ENCODE peak calls at places on chromosomes 6 and 20, in ten cellular contexts. One of them, this sample, is unnamed.
A peak's percentile ranks its signal among the peaks of the same experiment; 100 is the strongest.

GRCh38 chr6:11208267-11208666 is 24.2 kb downstream of the NEDD9 start:
- DNase-seq in CD8-positive, alpha-beta T cell: no peak
- DNase-seq in tibial artery: no peak
- DNase-seq in activated naive CD8-positive, alpha-beta T cell treated with anti-CD3 and anti-CD28 coated beads, Interleukin-2, amount 50 U/mL, for 16 hours: no peak
- DNase-seq in D341Med: no peak
- DNase-seq in NT2/D1: no peak
- DNase-seq in activated T-cell treated with anti-CD3 and anti-CD28 coated beads, Interleukin-2, amount 50 U/mL, for 48 hours: no peak
- DNase-seq in brain microvascular endothelial cell: no peak
- DNase-seq in lower leg skin: no peak
- DNase-seq in stimulated activated CD4-positive, alpha-beta T cell treated with anti-CD3 and anti-CD28 coated beads, Interleukin-15, amount 100 ng/mL, for 1 hour: no peak
- DNase-seq in this sample: no peak

GRCh38 chr6:116374586-116374985 is 3.8 kb downstream of the DSE start:
- DNase-seq in CD8-positive, alpha-beta T cell: no peak
- DNase-seq in stimulated activated CD4-positive, alpha-beta T cell treated with anti-CD3 and anti-CD28 coated beads, Interleukin-15, amount 100 ng/mL, for 1 hour: no peak
- DNase-seq in lower leg skin: no peak
- DNase-seq in activated naive CD8-positive, alpha-beta T cell treated with anti-CD3 and anti-CD28 coated beads, Interleukin-2, amount 50 U/mL, for 16 hours: no peak
- DNase-seq in brain microvascular endothelial cell: no peak
- DNase-seq in tibial artery: no peak
- DNase-seq in D341Med: no peak
- DNase-seq in NT2/D1: no peak
- DNase-seq in activated T-cell treated with anti-CD3 and anti-CD28 coated beads, Interleukin-2, amount 50 U/mL, for 48 hours: no peak
- DNase-seq in this sample: no peak

GRCh38 chr6:159692303-159693127 is 526 bp downstream of the SOD2 start:
- DNase-seq in NT2/D1: no peak
- DNase-seq in D341Med: peak; percentile 61
- DNase-seq in activated naive CD8-positive, alpha-beta T cell treated with anti-CD3 and anti-CD28 coated beads, Interleukin-2, amount 50 U/mL, for 16 hours: no peak
- DNase-seq in CD8-positive, alpha-beta T cell: peak; percentile 61
- DNase-seq in activated T-cell treated with anti-CD3 and anti-CD28 coated beads, Interleukin-2, amount 50 U/mL, for 48 hours: peak; percentile 74
- DNase-seq in stimulated activated CD4-positive, alpha-beta T cell treated with anti-CD3 and anti-CD28 coated beads, Interleukin-15, amount 100 ng/mL, for 1 hour: peak; percentile 41
- DNase-seq in lower leg skin: peak; percentile 89
- DNase-seq in brain microvascular endothelial cell: peak; percentile 45
- DNase-seq in tibial artery: peak; percentile 80
- DNase-seq in this sample: peak; percentile 37

GRCh38 chr20:38108438-38109024 is 56.5 kb downstream of the TGM2 start:
- DNase-seq in activated T-cell treated with anti-CD3 and anti-CD28 coated beads, Interleukin-2, amount 50 U/mL, for 48 hours: no peak
- DNase-seq in tibial artery: no peak
- DNase-seq in brain microvascular endothelial cell: no peak
- DNase-seq in CD8-positive, alpha-beta T cell: no peak
- DNase-seq in D341Med: no peak
- DNase-seq in NT2/D1: no peak
- DNase-seq in stimulated activated CD4-positive, alpha-beta T cell treated with anti-CD3 and anti-CD28 coated beads, Interleukin-15, amount 100 ng/mL, for 1 hour: no peak
- DNase-seq in activated naive CD8-positive, alpha-beta T cell treated with anti-CD3 and anti-CD28 coated beads, Interleukin-2, amount 50 U/mL, for 16 hours: no peak
- DNase-seq in lower leg skin: peak; percentile 85
- DNase-seq in this sample: no peak

GRCh38 chr20:38489181-38489580 is 16.5 kb downstream of the RALGAPB start:
- DNase-seq in tibial artery: no peak
- DNase-seq in brain microvascular endothelial cell: no peak
- DNase-seq in stimulated activated CD4-positive, alpha-beta T cell treated with anti-CD3 and anti-CD28 coated beads, Interleukin-15, amount 100 ng/mL, for 1 hour: no peak
- DNase-seq in lower leg skin: no peak
- DNase-seq in CD8-positive, alpha-beta T cell: no peak
- DNase-seq in NT2/D1: no peak
- DNase-seq in D341Med: no peak
- DNase-seq in activated T-cell treated with anti-CD3 and anti-CD28 coated beads, Interleukin-2, amount 50 U/mL, for 48 hours: no peak
- DNase-seq in activated naive CD8-positive, alpha-beta T cell treated with anti-CD3 and anti-CD28 coated beads, Interleukin-2, amount 50 U/mL, for 16 hours: no peak
- DNase-seq in this sample: no peak

GRCh38 chr6:21022343-21023107 is 488.3 kb downstream of the CDKAL1 start:
- DNase-seq in CD8-positive, alpha-beta T cell: no peak
- DNase-seq in lower leg skin: no peak
- DNase-seq in activated naive CD8-positive, alpha-beta T cell treated with anti-CD3 and anti-CD28 coated beads, Interleukin-2, amount 50 U/mL, for 16 hours: no peak
- DNase-seq in D341Med: no peak
- DNase-seq in tibial artery: no peak
- DNase-seq in stimulated activated CD4-positive, alpha-beta T cell treated with anti-CD3 and anti-CD28 coated beads, Interleukin-15, amount 100 ng/mL, for 1 hour: no peak
- DNase-seq in NT2/D1: no peak
- DNase-seq in brain microvascular endothelial cell: peak; percentile 51
- DNase-seq in activated T-cell treated with anti-CD3 and anti-CD28 coated beads, Interleukin-2, amount 50 U/mL, for 48 hours: no peak
- DNase-seq in this sample: peak; percentile 77

GRCh38 chr6:160930547-160931377 is 60.8 kb upstream of the MAP3K4 start:
- DNase-seq in CD8-positive, alpha-beta T cell: peak; percentile 58
- DNase-seq in activated T-cell treated with anti-CD3 and anti-CD28 coated beads, Interleukin-2, amount 50 U/mL, for 48 hours: peak; percentile 76
- DNase-seq in activated naive CD8-positive, alpha-beta T cell treated with anti-CD3 and anti-CD28 coated beads, Interleukin-2, amount 50 U/mL, for 16 hours: no peak
- DNase-seq in tibial artery: peak; percentile 87
- DNase-seq in brain microvascular endothelial cell: peak; percentile 62
- DNase-seq in NT2/D1: peak; percentile 51
- DNase-seq in stimulated activated CD4-positive, alpha-beta T cell treated with anti-CD3 and anti-CD28 coated beads, Interleukin-15, amount 100 ng/mL, for 1 hour: peak; percentile 50
- DNase-seq in lower leg skin: peak; percentile 95
- DNase-seq in D341Med: peak; percentile 88
- DNase-seq in this sample: peak; percentile 11

GRCh38 chr6:111920581-111920980 is 47.3 kb upstream of the FYN start:
- DNase-seq in tibial artery: no peak
- DNase-seq in D341Med: no peak
- DNase-seq in brain microvascular endothelial cell: no peak
- DNase-seq in lower leg skin: no peak
- DNase-seq in CD8-positive, alpha-beta T cell: no peak
- DNase-seq in activated naive CD8-positive, alpha-beta T cell treated with anti-CD3 and anti-CD28 coated beads, Interleukin-2, amount 50 U/mL, for 16 hours: no peak
- DNase-seq in stimulated activated CD4-positive, alpha-beta T cell treated with anti-CD3 and anti-CD28 coated beads, Interleukin-15, amount 100 ng/mL, for 1 hour: no peak
- DNase-seq in activated T-cell treated with anti-CD3 and anti-CD28 coated beads, Interleukin-2, amount 50 U/mL, for 48 hours: no peak
- DNase-seq in NT2/D1: no peak
- DNase-seq in this sample: no peak

GRCh38 chr20:63735859-63736718 is at the start of gene LIME1:
- DNase-seq in CD8-positive, alpha-beta T cell: peak; percentile 81
- DNase-seq in stimulated activated CD4-positive, alpha-beta T cell treated with anti-CD3 and anti-CD28 coated beads, Interleukin-15, amount 100 ng/mL, for 1 hour: no peak
- DNase-seq in D341Med: peak; percentile 38
- DNase-seq in activated naive CD8-positive, alpha-beta T cell treated with anti-CD3 and anti-CD28 coated beads, Interleukin-2, amount 50 U/mL, for 16 hours: no peak
- DNase-seq in brain microvascular endothelial cell: no peak
- DNase-seq in lower leg skin: peak; percentile 88
- DNase-seq in tibial artery: peak; percentile 67
- DNase-seq in NT2/D1: no peak
- DNase-seq in activated T-cell treated with anti-CD3 and anti-CD28 coated beads, Interleukin-2, amount 50 U/mL, for 48 hours: peak; percentile 70
- DNase-seq in this sample: no peak

GRCh38 chr20:48944663-48945297 is 23.3 kb downstream of the ARFGEF2 start:
- DNase-seq in activated naive CD8-positive, alpha-beta T cell treated with anti-CD3 and anti-CD28 coated beads, Interleukin-2, amount 50 U/mL, for 16 hours: no peak
- DNase-seq in lower leg skin: no peak
- DNase-seq in CD8-positive, alpha-beta T cell: no peak
- DNase-seq in activated T-cell treated with anti-CD3 and anti-CD28 coated beads, Interleukin-2, amount 50 U/mL, for 48 hours: no peak
- DNase-seq in brain microvascular endothelial cell: no peak
- DNase-seq in D341Med: peak; percentile 63
- DNase-seq in tibial artery: no peak
- DNase-seq in stimulated activated CD4-positive, alpha-beta T cell treated with anti-CD3 and anti-CD28 coated beads, Interleukin-15, amount 100 ng/mL, for 1 hour: no peak
- DNase-seq in NT2/D1: no peak
- DNase-seq in this sample: no peak

GRCh38 chr6:158016571-158017383 is 35.1 kb downstream of the SYNJ2 start:
- DNase-seq in activated T-cell treated with anti-CD3 and anti-CD28 coated beads, Interleukin-2, amount 50 U/mL, for 48 hours: no peak
- DNase-seq in stimulated activated CD4-positive, alpha-beta T cell treated with anti-CD3 and anti-CD28 coated beads, Interleukin-15, amount 100 ng/mL, for 1 hour: no peak
- DNase-seq in tibial artery: peak; percentile 53
- DNase-seq in lower leg skin: no peak
- DNase-seq in brain microvascular endothelial cell: no peak
- DNase-seq in CD8-positive, alpha-beta T cell: no peak
- DNase-seq in D341Med: no peak
- DNase-seq in NT2/D1: no peak
- DNase-seq in activated naive CD8-positive, alpha-beta T cell treated with anti-CD3 and anti-CD28 coated beads, Interleukin-2, amount 50 U/mL, for 16 hours: no peak
- DNase-seq in this sample: no peak

GRCh38 chr20:10516529-10516928 is 81.4 kb downstream of the SLX4IP start:
- DNase-seq in tibial artery: no peak
- DNase-seq in CD8-positive, alpha-beta T cell: no peak
- DNase-seq in brain microvascular endothelial cell: no peak
- DNase-seq in activated naive CD8-positive, alpha-beta T cell treated with anti-CD3 and anti-CD28 coated beads, Interleukin-2, amount 50 U/mL, for 16 hours: no peak
- DNase-seq in NT2/D1: no peak
- DNase-seq in activated T-cell treated with anti-CD3 and anti-CD28 coated beads, Interleukin-2, amount 50 U/mL, for 48 hours: no peak
- DNase-seq in stimulated activated CD4-positive, alpha-beta T cell treated with anti-CD3 and anti-CD28 coated beads, Interleukin-15, amount 100 ng/mL, for 1 hour: no peak
- DNase-seq in D341Med: no peak
- DNase-seq in lower leg skin: no peak
- DNase-seq in this sample: no peak

GRCh38 chr6:159871911-159872310 is 18.9 kb upstream of the MAS1 start:
- DNase-seq in activated naive CD8-positive, alpha-beta T cell treated with anti-CD3 and anti-CD28 coated beads, Interleukin-2, amount 50 U/mL, for 16 hours: no peak
- DNase-seq in D341Med: no peak
- DNase-seq in brain microvascular endothelial cell: peak; percentile 16
- DNase-seq in lower leg skin: no peak
- DNase-seq in CD8-positive, alpha-beta T cell: no peak
- DNase-seq in activated T-cell treated with anti-CD3 and anti-CD28 coated beads, Interleukin-2, amount 50 U/mL, for 48 hours: peak; percentile 27
- DNase-seq in stimulated activated CD4-positive, alpha-beta T cell treated with anti-CD3 and anti-CD28 coated beads, Interleukin-15, amount 100 ng/mL, for 1 hour: no peak
- DNase-seq in tibial artery: no peak
- DNase-seq in NT2/D1: no peak
- DNase-seq in this sample: no peak

GRCh38 chr6:25042984-25043725 is 107.4 kb upstream of the RIPOR2 start:
- DNase-seq in stimulated activated CD4-positive, alpha-beta T cell treated with anti-CD3 and anti-CD28 coated beads, Interleukin-15, amount 100 ng/mL, for 1 hour: no peak
- DNase-seq in lower leg skin: no peak
- DNase-seq in brain microvascular endothelial cell: no peak
- DNase-seq in CD8-positive, alpha-beta T cell: no peak
- DNase-seq in D341Med: no peak
- DNase-seq in activated T-cell treated with anti-CD3 and anti-CD28 coated beads, Interleukin-2, amount 50 U/mL, for 48 hours: no peak
- DNase-seq in activated naive CD8-positive, alpha-beta T cell treated with anti-CD3 and anti-CD28 coated beads, Interleukin-2, amount 50 U/mL, for 16 hours: no peak
- DNase-seq in tibial artery: no peak
- DNase-seq in NT2/D1: no peak
- DNase-seq in this sample: no peak

GRCh38 chr6:104613416-104614001 is 246.2 kb downstream of the HACE1 start:
- DNase-seq in NT2/D1: no peak
- DNase-seq in activated T-cell treated with anti-CD3 and anti-CD28 coated beads, Interleukin-2, amount 50 U/mL, for 48 hours: no peak
- DNase-seq in activated naive CD8-positive, alpha-beta T cell treated with anti-CD3 and anti-CD28 coated beads, Interleukin-2, amount 50 U/mL, for 16 hours: no peak
- DNase-seq in stimulated activated CD4-positive, alpha-beta T cell treated with anti-CD3 and anti-CD28 coated beads, Interleukin-15, amount 100 ng/mL, for 1 hour: no peak
- DNase-seq in CD8-positive, alpha-beta T cell: no peak
- DNase-seq in D341Med: no peak
- DNase-seq in lower leg skin: no peak
- DNase-seq in tibial artery: no peak
- DNase-seq in brain microvascular endothelial cell: peak; percentile 22
- DNase-seq in this sample: no peak

GRCh38 chr6:22892452-22892851 is 323.1 kb downstream of the HDGFL1 start:
- DNase-seq in CD8-positive, alpha-beta T cell: no peak
- DNase-seq in tibial artery: no peak
- DNase-seq in D341Med: no peak
- DNase-seq in stimulated activated CD4-positive, alpha-beta T cell treated with anti-CD3 and anti-CD28 coated beads, Interleukin-15, amount 100 ng/mL, for 1 hour: no peak
- DNase-seq in activated naive CD8-positive, alpha-beta T cell treated with anti-CD3 and anti-CD28 coated beads, Interleukin-2, amount 50 U/mL, for 16 hours: no peak
- DNase-seq in NT2/D1: no peak
- DNase-seq in activated T-cell treated with anti-CD3 and anti-CD28 coated beads, Interleukin-2, amount 50 U/mL, for 48 hours: no peak
- DNase-seq in brain microvascular endothelial cell: peak; percentile 91
- DNase-seq in lower leg skin: no peak
- DNase-seq in this sample: peak; percentile 89

GRCh38 chr20:25084616-25085187 is 2.8 kb upstream of the VSX1 start:
- DNase-seq in D341Med: peak; percentile 69
- DNase-seq in stimulated activated CD4-positive, alpha-beta T cell treated with anti-CD3 and anti-CD28 coated beads, Interleukin-15, amount 100 ng/mL, for 1 hour: no peak
- DNase-seq in tibial artery: no peak
- DNase-seq in activated naive CD8-positive, alpha-beta T cell treated with anti-CD3 and anti-CD28 coated beads, Interleukin-2, amount 50 U/mL, for 16 hours: no peak
- DNase-seq in brain microvascular endothelial cell: no peak
- DNase-seq in NT2/D1: no peak
- DNase-seq in lower leg skin: no peak
- DNase-seq in activated T-cell treated with anti-CD3 and anti-CD28 coated beads, Interleukin-2, amount 50 U/mL, for 48 hours: peak; percentile 44
- DNase-seq in CD8-positive, alpha-beta T cell: no peak
- DNase-seq in this sample: no peak

GRCh38 chr20:57619053-57619831 is 984 bp downstream of the ZBP1 start:
- DNase-seq in stimulated activated CD4-positive, alpha-beta T cell treated with anti-CD3 and anti-CD28 coated beads, Interleukin-15, amount 100 ng/mL, for 1 hour: no peak
- DNase-seq in activated naive CD8-positive, alpha-beta T cell treated with anti-CD3 and anti-CD28 coated beads, Interleukin-2, amount 50 U/mL, for 16 hours: peak; percentile 54
- DNase-seq in D341Med: no peak
- DNase-seq in activated T-cell treated with anti-CD3 and anti-CD28 coated beads, Interleukin-2, amount 50 U/mL, for 48 hours: peak; percentile 76
- DNase-seq in tibial artery: peak; percentile 67
- DNase-seq in CD8-positive, alpha-beta T cell: peak; percentile 73
- DNase-seq in brain microvascular endothelial cell: no peak
- DNase-seq in lower leg skin: peak; percentile 91
- DNase-seq in NT2/D1: no peak
- DNase-seq in this sample: no peak

GRCh38 chr6:133546098-133546497 is 304.9 kb downstream of the EYA4 start:
- DNase-seq in lower leg skin: no peak
- DNase-seq in CD8-positive, alpha-beta T cell: no peak
- DNase-seq in stimulated activated CD4-positive, alpha-beta T cell treated with anti-CD3 and anti-CD28 coated beads, Interleukin-15, amount 100 ng/mL, for 1 hour: no peak
- DNase-seq in activated T-cell treated with anti-CD3 and anti-CD28 coated beads, Interleukin-2, amount 50 U/mL, for 48 hours: no peak
- DNase-seq in brain microvascular endothelial cell: no peak
- DNase-seq in activated naive CD8-positive, alpha-beta T cell treated with anti-CD3 and anti-CD28 coated beads, Interleukin-2, amount 50 U/mL, for 16 hours: no peak
- DNase-seq in D341Med: no peak
- DNase-seq in NT2/D1: no peak
- DNase-seq in tibial artery: no peak
- DNase-seq in this sample: no peak

GRCh38 chr6:26501482-26501986 is 1.4 kb downstream of the BTN1A1 start:
- DNase-seq in activated naive CD8-positive, alpha-beta T cell treated with anti-CD3 and anti-CD28 coated beads, Interleukin-2, amount 50 U/mL, for 16 hours: no peak
- DNase-seq in CD8-positive, alpha-beta T cell: peak; percentile 36
- DNase-seq in D341Med: no peak
- DNase-seq in stimulated activated CD4-positive, alpha-beta T cell treated with anti-CD3 and anti-CD28 coated beads, Interleukin-15, amount 100 ng/mL, for 1 hour: peak; percentile 22
- DNase-seq in lower leg skin: peak; percentile 88
- DNase-seq in NT2/D1: no peak
- DNase-seq in brain microvascular endothelial cell: no peak
- DNase-seq in activated T-cell treated with anti-CD3 and anti-CD28 coated beads, Interleukin-2, amount 50 U/mL, for 48 hours: peak; percentile 44
- DNase-seq in tibial artery: peak; percentile 68
- DNase-seq in this sample: no peak

GRCh38 chr20:30168025-30168799 is 1089.3 kb upstream of the DEFB115 start:
- DNase-seq in activated T-cell treated with anti-CD3 and anti-CD28 coated beads, Interleukin-2, amount 50 U/mL, for 48 hours: no peak
- DNase-seq in NT2/D1: no peak
- DNase-seq in D341Med: peak; percentile 7
- DNase-seq in lower leg skin: no peak
- DNase-seq in tibial artery: peak; percentile 59
- DNase-seq in stimulated activated CD4-positive, alpha-beta T cell treated with anti-CD3 and anti-CD28 coated beads, Interleukin-15, amount 100 ng/mL, for 1 hour: peak; percentile 29
- DNase-seq in CD8-positive, alpha-beta T cell: peak; percentile 37
- DNase-seq in activated naive CD8-positive, alpha-beta T cell treated with anti-CD3 and anti-CD28 coated beads, Interleukin-2, amount 50 U/mL, for 16 hours: no peak
- DNase-seq in brain microvascular endothelial cell: no peak
- DNase-seq in this sample: no peak

GRCh38 chr20:44959082-44959895 is 908 bp downstream of the TOMM34 start:
- DNase-seq in NT2/D1: no peak
- DNase-seq in stimulated activated CD4-positive, alpha-beta T cell treated with anti-CD3 and anti-CD28 coated beads, Interleukin-15, amount 100 ng/mL, for 1 hour: peak; percentile 57
- DNase-seq in brain microvascular endothelial cell: peak; percentile 58
- DNase-seq in lower leg skin: no peak
- DNase-seq in activated naive CD8-positive, alpha-beta T cell treated with anti-CD3 and anti-CD28 coated beads, Interleukin-2, amount 50 U/mL, for 16 hours: peak; percentile 47
- DNase-seq in CD8-positive, alpha-beta T cell: peak; percentile 57
- DNase-seq in tibial artery: no peak
- DNase-seq in activated T-cell treated with anti-CD3 and anti-CD28 coated beads, Interleukin-2, amount 50 U/mL, for 48 hours: peak; percentile 79
- DNase-seq in D341Med: no peak
- DNase-seq in this sample: no peak

GRCh38 chr20:15940127-15940526 is 633.1 kb downstream of the KIF16B start:
- DNase-seq in tibial artery: no peak
- DNase-seq in NT2/D1: no peak
- DNase-seq in activated naive CD8-positive, alpha-beta T cell treated with anti-CD3 and anti-CD28 coated beads, Interleukin-2, amount 50 U/mL, for 16 hours: no peak
- DNase-seq in lower leg skin: no peak
- DNase-seq in stimulated activated CD4-positive, alpha-beta T cell treated with anti-CD3 and anti-CD28 coated beads, Interleukin-15, amount 100 ng/mL, for 1 hour: no peak
- DNase-seq in brain microvascular endothelial cell: no peak
- DNase-seq in D341Med: no peak
- DNase-seq in CD8-positive, alpha-beta T cell: no peak
- DNase-seq in activated T-cell treated with anti-CD3 and anti-CD28 coated beads, Interleukin-2, amount 50 U/mL, for 48 hours: no peak
- DNase-seq in this sample: no peak

GRCh38 chr20:1001116-1001515 is 995 bp downstream of the RSPO4 start:
- DNase-seq in brain microvascular endothelial cell: no peak
- DNase-seq in CD8-positive, alpha-beta T cell: no peak
- DNase-seq in lower leg skin: no peak
- DNase-seq in tibial artery: peak; percentile 55
- DNase-seq in NT2/D1: no peak
- DNase-seq in stimulated activated CD4-positive, alpha-beta T cell treated with anti-CD3 and anti-CD28 coated beads, Interleukin-15, amount 100 ng/mL, for 1 hour: no peak
- DNase-seq in D341Med: no peak
- DNase-seq in activated naive CD8-positive, alpha-beta T cell treated with anti-CD3 and anti-CD28 coated beads, Interleukin-2, amount 50 U/mL, for 16 hours: no peak
- DNase-seq in activated T-cell treated with anti-CD3 and anti-CD28 coated beads, Interleukin-2, amount 50 U/mL, for 48 hours: no peak
- DNase-seq in this sample: no peak

GRCh38 chr20:23205656-23206055 is 119.5 kb upstream of the CD93 start:
- DNase-seq in stimulated activated CD4-positive, alpha-beta T cell treated with anti-CD3 and anti-CD28 coated beads, Interleukin-15, amount 100 ng/mL, for 1 hour: no peak
- DNase-seq in lower leg skin: peak; percentile 94
- DNase-seq in D341Med: no peak
- DNase-seq in CD8-positive, alpha-beta T cell: no peak
- DNase-seq in activated naive CD8-positive, alpha-beta T cell treated with anti-CD3 and anti-CD28 coated beads, Interleukin-2, amount 50 U/mL, for 16 hours: no peak
- DNase-seq in tibial artery: peak; percentile 87
- DNase-seq in activated T-cell treated with anti-CD3 and anti-CD28 coated beads, Interleukin-2, amount 50 U/mL, for 48 hours: no peak
- DNase-seq in brain microvascular endothelial cell: no peak
- DNase-seq in NT2/D1: no peak
- DNase-seq in this sample: no peak

GRCh38 chr6:138493413-138493812 is 5.9 kb downstream of the NHSL1 start:
- DNase-seq in activated naive CD8-positive, alpha-beta T cell treated with anti-CD3 and anti-CD28 coated beads, Interleukin-2, amount 50 U/mL, for 16 hours: no peak
- DNase-seq in tibial artery: no peak
- DNase-seq in CD8-positive, alpha-beta T cell: no peak
- DNase-seq in activated T-cell treated with anti-CD3 and anti-CD28 coated beads, Interleukin-2, amount 50 U/mL, for 48 hours: no peak
- DNase-seq in stimulated activated CD4-positive, alpha-beta T cell treated with anti-CD3 and anti-CD28 coated beads, Interleukin-15, amount 100 ng/mL, for 1 hour: no peak
- DNase-seq in lower leg skin: no peak
- DNase-seq in NT2/D1: no peak
- DNase-seq in brain microvascular endothelial cell: peak; percentile 25
- DNase-seq in D341Med: no peak
- DNase-seq in this sample: peak; percentile 31

GRCh38 chr6:169986171-169986847 is 234.9 kb downstream of the ERMARD start:
- DNase-seq in tibial artery: peak; percentile 55
- DNase-seq in brain microvascular endothelial cell: no peak
- DNase-seq in activated T-cell treated with anti-CD3 and anti-CD28 coated beads, Interleukin-2, amount 50 U/mL, for 48 hours: no peak
- DNase-seq in CD8-positive, alpha-beta T cell: no peak
- DNase-seq in D341Med: no peak
- DNase-seq in NT2/D1: no peak
- DNase-seq in activated naive CD8-positive, alpha-beta T cell treated with anti-CD3 and anti-CD28 coated beads, Interleukin-2, amount 50 U/mL, for 16 hours: no peak
- DNase-seq in stimulated activated CD4-positive, alpha-beta T cell treated with anti-CD3 and anti-CD28 coated beads, Interleukin-15, amount 100 ng/mL, for 1 hour: no peak
- DNase-seq in lower leg skin: no peak
- DNase-seq in this sample: no peak

GRCh38 chr20:22691369-22692118 is 107.2 kb upstream of the FOXA2 start:
- DNase-seq in CD8-positive, alpha-beta T cell: peak; percentile 43
- DNase-seq in tibial artery: peak; percentile 88
- DNase-seq in brain microvascular endothelial cell: peak; percentile 62
- DNase-seq in activated T-cell treated with anti-CD3 and anti-CD28 coated beads, Interleukin-2, amount 50 U/mL, for 48 hours: peak; percentile 63
- DNase-seq in D341Med: peak; percentile 77
- DNase-seq in NT2/D1: peak; percentile 46
- DNase-seq in activated naive CD8-positive, alpha-beta T cell treated with anti-CD3 and anti-CD28 coated beads, Interleukin-2, amount 50 U/mL, for 16 hours: no peak
- DNase-seq in stimulated activated CD4-positive, alpha-beta T cell treated with anti-CD3 and anti-CD28 coated beads, Interleukin-15, amount 100 ng/mL, for 1 hour: peak; percentile 8
- DNase-seq in lower leg skin: peak; percentile 94
- DNase-seq in this sample: no peak

This sample was measured in PC-9.